ENCODE peak calls at places on chromosome 10, in five cellular contexts. H is heart left ventricle, M is gastrocnemius medialis, E is GM20000, V is neural crest cell. S is an unnamed sample.

GRCh38 chr10:120506674-120507073 is 49.6 kb downstream of the PLPP4 start:
- DNase-seq in H (no peak), M (no peak), E (no peak), V (no peak), S (no peak)

GRCh38 chr10:25934673-25935139 is 677 bp downstream of the MYO3A start:
- DNase-seq in H (no peak), M (no peak), E (peak), V (peak), S (peak)

GRCh38 chr10:70851597-70852475 is 36.1 kb downstream of the SGPL1 start:
- DNase-seq in H (no peak), M (no peak), E (no peak), V (no peak), S (no peak)

GRCh38 chr10:23001901-23002516 is 74.2 kb downstream of the ARMC3 start:
- DNase-seq in H (no peak), M (no peak), E (no peak), V (no peak), S (no peak)

GRCh38 chr10:132459252-132460028 is 62.4 kb downstream of the PWWP2B start:
- DNase-seq in H (no peak), M (peak), E (peak), V (no peak), S (no peak)

GRCh38 chr10:122999347-122999746 is 9.2 kb downstream of the IKZF5 start:
- DNase-seq in H (no peak), M (no peak), E (no peak), V (no peak), S (no peak)

GRCh38 chr10:77051837-77052236 is 585.8 kb downstream of the KCNMA1 start:
- DNase-seq in H (no peak), M (no peak), E (no peak), V (no peak), S (no peak)

GRCh38 chr10:85864173-85864549 is 502.4 kb downstream of the GRID1 start:
- DNase-seq in H (no peak), M (peak), E (no peak), V (no peak), S (no peak)

GRCh38 chr10:122062831-122063674 is 74.1 kb downstream of the TACC2 start:
- DNase-seq in H (peak), M (peak), E (no peak), V (no peak), S (no peak)

GRCh38 chr10:96390460-96390864 is 31.7 kb upstream of the OPALIN start:
- DNase-seq in H (peak), M (peak), E (no peak), V (no peak), S (no peak)

GRCh38 chr10:8054498-8055407 is at the start of gene GATA3:
- DNase-seq in H (peak), M (no peak), E (peak), V (no peak), S (peak)

GRCh38 chr10:56370217-56371113 is 9.4 kb upstream of the ZWINT start:
- DNase-seq in H (no peak), M (no peak), E (no peak), V (no peak), S (no peak)

GRCh38 chr10:119659951-119660350 is 8.8 kb downstream of the BAG3 start:
- DNase-seq in H (no peak), M (peak), E (no peak), V (no peak), S (no peak)

GRCh38 chr10:132115736-132116135 is 50.0 kb downstream of the JAKMIP3 start:
- DNase-seq in H (no peak), M (no peak), E (no peak), V (no peak), S (no peak)

GRCh38 chr10:6033954-6034353 is 28.2 kb downstream of the IL2RA start:
- DNase-seq in H (peak), M (no peak), E (no peak), V (no peak), S (no peak)

GRCh38 chr10:64636461-64636860 is 1115.3 kb downstream of the REEP3 start:
- DNase-seq in H (no peak), M (no peak), E (no peak), V (no peak), S (no peak)

GRCh38 chr10:10796774-10797415 is 220.8 kb upstream of the CELF2 start:
- DNase-seq in H (no peak), M (no peak), E (no peak), V (no peak), S (no peak)

GRCh38 chr10:10798543-10799192 is 219.0 kb upstream of the CELF2 start:
- DNase-seq in H (no peak), M (no peak), E (no peak), V (no peak), S (no peak)

GRCh38 chr10:10796061-10796773 is 221.5 kb upstream of the CELF2 start:
- DNase-seq in H (peak), M (no peak), E (no peak), V (no peak), S (no peak)

GRCh38 chr10:10797467-10797866 is 220.2 kb upstream of the CELF2 start:
- DNase-seq in H (no peak), M (no peak), E (no peak), V (no peak), S (no peak)

GRCh38 chr10:10798021-10798420 is 219.7 kb upstream of the CELF2 start:
- DNase-seq in H (no peak), M (no peak), E (no peak), V (no peak), S (no peak)
- TF ChIP-seq CTCF in H (no peak), M (no peak), E (no peak), V (no peak), S (no peak)

GRCh38 chr10:113326160-113327111 is 226.4 kb upstream of the HABP2 start:
- DNase-seq in H (peak), M (peak), E (peak), V (no peak), S (peak)
- TF ChIP-seq CTCF in H (no peak), M (no peak), E (no peak), V (peak), S (no peak)

DNA sequence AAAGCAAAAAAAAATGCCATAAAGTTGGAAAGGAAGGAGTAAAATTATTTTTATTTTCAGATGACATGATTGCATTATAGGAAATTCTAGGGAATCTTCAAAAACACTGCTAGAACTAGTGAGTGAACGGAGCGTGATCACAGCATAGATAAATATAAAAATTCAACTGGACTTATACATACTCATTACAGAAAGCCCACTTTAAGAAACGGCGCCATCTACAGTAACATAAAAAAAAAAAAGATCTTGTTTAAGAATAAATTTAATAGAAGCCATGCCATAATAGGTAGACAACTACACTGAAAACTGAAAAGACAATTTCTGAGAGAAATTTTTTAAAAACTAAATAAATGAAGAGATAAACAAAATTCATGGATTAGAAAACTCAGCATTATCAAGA is 623.1 kb upstream of the MGMT start:
- DNase-seq in H (no peak), M (no peak), E (no peak), V (no peak), S (no peak)
- TF ChIP-seq CTCF in H (no peak), M (no peak), E (no peak), V (peak), S (no peak)

DNA sequence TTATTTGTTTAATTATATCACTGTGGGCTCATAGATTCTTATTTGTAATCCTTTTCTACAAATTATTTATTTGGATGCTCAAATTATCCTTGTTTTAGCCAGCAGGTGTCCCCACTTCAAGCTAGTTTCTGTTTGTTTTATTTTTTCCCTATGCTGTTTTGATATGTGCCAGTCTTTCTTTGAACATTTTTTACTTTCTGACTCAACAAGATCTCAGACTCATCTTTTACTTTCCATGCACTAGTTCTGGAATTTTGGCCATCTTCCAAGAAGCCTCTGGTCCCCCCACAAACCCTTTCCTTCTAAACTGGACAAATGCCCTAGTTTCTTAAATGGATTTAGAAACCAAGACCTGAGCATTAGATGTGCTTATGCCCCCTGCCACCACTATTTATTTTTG is 11.5 kb upstream of the MRPS16 start:
- DNase-seq in H (no peak), M (no peak), E (no peak), V (no peak), S (no peak)
- TF ChIP-seq CTCF in H (peak), M (peak), E (peak), V (peak), S (peak)

DNA sequence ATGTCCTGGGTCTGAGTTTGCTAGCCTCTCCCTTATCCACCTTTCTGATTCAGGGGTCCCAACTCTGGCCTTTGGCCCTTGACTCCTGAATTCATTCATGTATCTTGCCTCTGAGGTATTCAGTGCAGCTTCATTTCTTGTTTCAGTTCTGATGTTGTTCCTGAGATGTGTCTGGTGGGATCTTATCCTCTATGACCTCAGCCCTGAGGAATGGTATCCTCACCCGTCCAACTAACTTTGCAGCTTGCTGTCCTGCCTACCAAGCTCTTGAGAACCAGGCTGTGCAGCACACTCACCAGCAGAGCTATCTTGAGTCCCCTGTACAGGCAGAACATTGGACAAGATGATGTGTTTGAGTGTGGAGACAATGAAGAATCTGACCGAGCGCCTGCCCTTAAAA is 13.8 kb downstream of the SUFU start:
- DNase-seq in H (no peak), M (no peak), E (no peak), V (no peak), S (no peak)
- TF ChIP-seq CTCF in H (no peak), M (no peak), E (no peak), V (no peak), S (no peak)

GRCh38 chr10:75400163-75400768 is 1.3 kb downstream of the ZNF503 start:
- DNase-seq in H (no peak), M (no peak), E (peak), V (no peak), S (peak)
- TF ChIP-seq CTCF in H (no peak), M (no peak), E (no peak), V (no peak), S (no peak)

S was measured in GM06990.